ENCODE peak calls at places on chromosomes 13 and 19, in seven cellular contexts. W is AG09319; R is NCI-H2081; S is Panc1; N is AG10803; H is Caco-2; K is effector CD4-positive, alpha-beta T cell. L is an unnamed sample.

GRCh38 chr13:46404732-46405097 is 17.7 kb upstream of the RUBCNL start:
- DNase-seq in W (no peak), R (no peak), S (no peak), N (no peak), H (no peak), K (no peak), L (no peak)

GRCh38 chr13:44906758-44907157 is 82.5 kb downstream of the NUFIP1 start:
- DNase-seq in W (peak), R (no peak), S (no peak), N (peak), H (no peak), K (no peak), L (no peak)

GRCh38 chr19:35901854-35902661 is at the start of gene HCST:
- DNase-seq in W (no peak), R (no peak), S (no peak), N (peak), H (no peak), K (peak), L (no peak)

GRCh38 chr19:48537541-48537940 is 14.4 kb upstream of the SULT2B1 start:
- DNase-seq in W (no peak), R (no peak), S (no peak), N (no peak), H (no peak), K (no peak), L (no peak)

GRCh38 chr19:17797397-17798201 is 2.7 kb downstream of the B3GNT3 start:
- DNase-seq in W (no peak), R (no peak), S (peak), N (no peak), H (peak), K (no peak), L (no peak)

GRCh38 chr13:48776396-48776795 is 122.7 kb downstream of the CYSLTR2 start:
- DNase-seq in W (no peak), R (no peak), S (no peak), N (peak), H (no peak), K (no peak), L (no peak)

GRCh38 chr13:30711837-30712236 is 23.5 kb upstream of the ALOX5AP start:
- DNase-seq in W (no peak), R (no peak), S (no peak), N (no peak), H (no peak), K (no peak), L (no peak)

GRCh38 chr13:113205428-113205931 is 3.0 kb downstream of the PCID2 start:
- DNase-seq in W (no peak), R (no peak), S (no peak), N (no peak), H (no peak), K (no peak), L (no peak)

GRCh38 chr19:4362038-4362828 is 18.9 kb downstream of the MPND start:
- DNase-seq in W (no peak), R (no peak), S (no peak), N (no peak), H (no peak), K (no peak), L (no peak)

GRCh38 chr13:39039033-39039432 is 777 bp downstream of the NHLRC3 start:
- DNase-seq in W (no peak), R (no peak), S (no peak), N (peak), H (no peak), K (no peak), L (no peak)

GRCh38 chr13:51339354-51339753 is at the start of gene SERPINE3:
- DNase-seq in W (no peak), R (no peak), S (no peak), N (no peak), H (no peak), K (no peak), L (no peak)

GRCh38 chr13:104461049-104461448 is 1394.8 kb upstream of the SLC10A2 start:
- DNase-seq in W (no peak), R (no peak), S (no peak), N (no peak), H (no peak), K (no peak), L (no peak)

GRCh38 chr13:28340272-28340793 is 154.6 kb downstream of the FLT1 start:
- DNase-seq in W (no peak), R (no peak), S (no peak), N (peak), H (no peak), K (no peak), L (no peak)

GRCh38 chr19:4986471-4986888 is 17.6 kb downstream of the KDM4B start:
- DNase-seq in W (no peak), R (no peak), S (no peak), N (no peak), H (no peak), K (no peak), L (no peak)

GRCh38 chr19:17020823-17021222 is 5.8 kb downstream of the CPAMD8 start:
- DNase-seq in W (no peak), R (no peak), S (no peak), N (no peak), H (no peak), K (no peak), L (no peak)

GRCh38 chr19:43315851-43316250 is 37.6 kb upstream of the CD177 start:
- DNase-seq in W (no peak), R (no peak), S (no peak), N (no peak), H (no peak), K (no peak), L (no peak)

GRCh38 chr19:10885241-10886169 is 14.2 kb downstream of the CARM1 start:
- DNase-seq in W (no peak), R (no peak), S (no peak), N (no peak), H (no peak), K (no peak), L (no peak)

GRCh38 chr13:23620211-23620610 is 50.0 kb downstream of the TNFRSF19 start:
- DNase-seq in W (no peak), R (no peak), S (no peak), N (no peak), H (no peak), K (no peak), L (no peak)